ENCODE peak calls at places on chromosome 17, in four cellular contexts. Y is HCT116, M is fibroblast of lung, X is mesenchymal stem cell. E is an unnamed sample. For H3K4me1 and H3K9me3, the result is how much of the 10 kb centered on the place peaks cover.

GRCh38 chr17:48613862-48614694 is 1.0 kb downstream of the HOXB8 start:
- DNase-seq in X (peak), Y (no peak), M (no peak), E (no peak)

GRCh38 chr17:66353937-66354401 is 51.6 kb downstream of the PRKCA start:
- DNase-seq in Y (no peak), X (no peak), M (peak), E (no peak)

GRCh38 chr17:37884516-37884915 is 39.7 kb upstream of the TBC1D3K start:
- DNase-seq in X (no peak), M (no peak), Y (no peak), E (no peak)

GRCh38 chr17:67293251-67294203 is 48.5 kb upstream of the HELZ start:
- DNase-seq in Y (peak), X (peak), M (peak), E (peak)

GRCh38 chr17:57557793-57558681 is 187.1 kb downstream of the CCDC182 start:
- DNase-seq in Y (no peak), M (peak), X (peak), E (no peak)

GRCh38 chr17:30530346-30531025 is 53.3 kb downstream of the GOSR1 start:
- DNase-seq in X (peak), M (peak), Y (no peak), E (no peak)

GRCh38 chr17:19410875-19411291 is at the start of gene RNF112:
- DNase-seq in Y (no peak), M (peak), X (no peak), E (no peak)

GRCh38 chr17:16150251-16150859 is 65.0 kb downstream of the NCOR1 start:
- DNase-seq in Y (peak), M (peak), X (peak), E (no peak)

GRCh38 chr17:3683054-3683511 is 12.9 kb downstream of the P2RX5 start:
- DNase-seq in X (peak), M (no peak), Y (peak), E (no peak)

GRCh38 chr17:36851230-36851629 is 86.0 kb upstream of the LHX1 start:
- DNase-seq in M (peak), Y (no peak), X (peak), E (no peak)

GRCh38 chr17:4498461-4499397 is at the start of gene SPNS2:
- DNase-seq in X (peak), M (peak), Y (no peak), E (no peak)

GRCh38 chr17:63337579-63337978 is 108.5 kb downstream of the CYB561 start:
- DNase-seq in M (no peak), Y (no peak), X (no peak), E (no peak)

GRCh38 chr17:19905514-19905913 is 37.8 kb upstream of the ULK2 start:
- DNase-seq in X (no peak), Y (no peak), M (no peak), E (no peak)

GRCh38 chr17:79332011-79332410 is 257.4 kb downstream of the ENGASE start:
- DNase-seq in X (no peak), Y (no peak), M (no peak), E (no peak)

GRCh38 chr17:47857551-47858410 is 6.8 kb upstream of the SP6 start:
- DNase-seq in Y (no peak), X (no peak), M (no peak), E (no peak)

GRCh38 chr17:68020451-68020779 is 15.1 kb upstream of the KPNA2 start:
- DNase-seq in X (no peak), Y (no peak), M (no peak), E (no peak)

GRCh38 chr17:28221751-28222414 is 97.1 kb upstream of the TMEM97 start:
- DNase-seq in Y (no peak), X (no peak), M (peak), E (no peak)

GRCh38 chr17:79459846-79460245 is 151.0 kb downstream of the RBFOX3 start:
- DNase-seq in M (no peak), Y (no peak), X (no peak), E (no peak)

GRCh38 chr17:6070280-6070894 is at the start of gene WSCD1:
- DNase-seq in M (no peak), X (peak), Y (no peak), E (no peak)

GRCh38 chr17:66580601-66581385 is 254.1 kb upstream of the CACNG5 start:
- DNase-seq in X (peak), M (no peak), Y (no peak), E (no peak)

GRCh38 chr17:83204230-83204725 is 124.9 kb downstream of the METRNL start:
- DNase-seq in M (no peak), X (no peak), Y (no peak), E (no peak)

GRCh38 chr17:48045270-48046001 is 2.7 kb upstream of the NFE2L1 start:
- DNase-seq in M (peak), X (peak), Y (no peak), E (no peak)

GRCh38 chr17:6797718-6798351 is 21.8 kb downstream of the FBXO39 start:
- DNase-seq in X (no peak), M (no peak), Y (no peak), E (no peak)

GRCh38 chr17:8838551-8839095 is 28.9 kb downstream of the PIK3R6 start:
- DNase-seq in X (no peak), M (no peak), Y (no peak), E (no peak)

GRCh38 chr17:76074390-76075363 is at the start of gene GALR2:
- DNase-seq in Y (no peak), M (no peak), X (no peak), E (no peak)

GRCh38 chr17:83032781-83033180 is 46.6 kb upstream of the METRNL start:
- DNase-seq in M (no peak), X (no peak), Y (no peak), E (no peak)

GRCh38 chr17:27414271-27414670 is 42.0 kb upstream of the KSR1 start:
- DNase-seq in X (peak), Y (no peak), M (peak), E (no peak)

GRCh38 chr17:35795007-35795870 is at the start of gene MMP28:
- DNase-seq in Y (no peak), X (peak), M (peak), E (no peak)

GRCh38 chr17:19333132-19333440 is 29.4 kb downstream of the B9D1 start:
- DNase-seq in M (no peak), Y (no peak), X (no peak), E (no peak)

GRCh38 chr17:50112694-50113093 is 17.3 kb downstream of the SAMD14 start:
- DNase-seq in M (no peak), X (no peak), Y (no peak), E (no peak)

GRCh38 chr17:15490634-15491261 is 23.3 kb upstream of the CDRT4 start:
- DNase-seq in M (peak), X (peak), Y (peak), E (peak)

GRCh38 chr17:32976131-32976530 is 15.5 kb upstream of the SPACA3 start:
- DNase-seq in Y (no peak), X (no peak), M (no peak), E (no peak)

GRCh38 chr17:77437747-77438146 is 297.0 kb downstream of the SEC14L1 start:
- DNase-seq in M (no peak), Y (no peak), X (no peak), E (no peak)

GRCh38 chr17:77435272-77436057 is 294.7 kb downstream of the SEC14L1 start:
- DNase-seq in X (no peak), Y (no peak), M (no peak), E (no peak)

GRCh38 chr17:77437017-77437416 is 296.2 kb downstream of the SEC14L1 start:
- DNase-seq in X (peak), M (peak), Y (no peak), E (no peak)

GRCh38 chr17:77436058-77436442 is 295.3 kb downstream of the SEC14L1 start:
- DNase-seq in Y (no peak), X (peak), M (peak), E (no peak)

DNA sequence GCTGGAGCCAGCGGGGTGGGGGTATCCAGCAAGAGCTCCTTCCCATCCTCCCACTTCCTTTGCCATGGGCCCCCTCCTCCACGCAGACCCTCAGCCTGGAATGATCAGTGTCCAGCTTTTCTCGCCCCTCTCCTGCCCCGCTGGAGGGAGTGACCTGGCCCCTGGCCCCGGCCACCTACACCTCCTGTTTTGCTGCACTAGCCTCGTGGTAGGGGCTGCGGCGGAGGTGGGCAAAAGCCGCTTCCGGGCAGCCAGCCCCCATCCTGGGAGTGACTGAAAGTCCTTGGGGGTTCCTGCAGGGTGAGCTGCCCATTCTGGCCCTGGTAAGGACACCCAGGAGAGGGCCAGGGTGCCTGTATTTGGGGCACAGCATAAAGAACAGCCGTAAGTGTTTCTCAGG is 295.7 kb downstream of the SEC14L1 start:
- DNase-seq in X (no peak), M (no peak), Y (no peak), E (no peak)
- H3K4me1 ChIP-seq in X (half or more), M (half or more), Y (under half), E (under half)

DNA sequence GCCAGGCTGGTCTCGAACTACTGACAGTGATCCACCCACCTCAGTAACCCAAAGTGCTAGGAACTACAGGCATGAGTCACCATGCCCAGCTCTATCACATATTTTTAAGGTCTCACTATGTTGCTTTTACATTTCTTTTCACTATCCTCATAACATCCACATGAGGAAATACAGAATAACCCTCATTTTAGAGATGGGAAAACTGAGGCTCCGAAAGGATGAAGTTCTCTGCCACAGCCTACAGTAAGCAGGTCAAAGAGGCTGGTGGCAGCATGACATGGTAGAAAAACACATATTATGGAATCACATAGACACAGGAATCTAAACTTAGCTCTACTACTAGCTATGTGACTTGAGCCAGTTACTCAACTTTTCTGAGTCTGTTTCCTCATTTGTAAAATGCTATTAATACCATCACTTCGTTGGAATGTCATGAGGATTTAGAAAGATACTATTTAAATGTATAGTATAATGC is 32.2 kb downstream of the APPBP2 start:
- DNase-seq in X (peak), M (no peak), Y (no peak), E (no peak)
- H3K9me3 ChIP-seq in X (under half), M (under half), Y (under half), E (under half)

GRCh38 chr17:1561420-1562177 is 993 bp downstream of the PITPNA start:
- DNase-seq in Y (no peak), X (peak), M (peak), E (no peak)

GRCh38 chr17:1559047-1559742 is 3.4 kb downstream of the PITPNA start:
- DNase-seq in Y (no peak), M (no peak), X (no peak), E (no peak)

GRCh38 chr17:1559743-1560581 is 2.6 kb downstream of the PITPNA start:
- DNase-seq in Y (no peak), M (no peak), X (no peak), E (no peak)

GRCh38 chr17:1562178-1562643 is 381 bp downstream of the PITPNA start:
- DNase-seq in X (peak), M (peak), Y (no peak), E (no peak)

GRCh38 chr17:1560582-1561170 is 1.9 kb downstream of the PITPNA start:
- DNase-seq in Y (no peak), M (no peak), X (peak), E (no peak)
- H3K4me3 ChIP-seq in Y (peak), M (no peak), X (peak), E (no peak)

GRCh38 chr17:17767096-17767470 is 69.7 kb downstream of the SREBF1 start:
- DNase-seq in Y (no peak), M (peak), X (no peak), E (no peak)

GRCh38 chr17:17765921-17766320 is 70.9 kb downstream of the SREBF1 start:
- DNase-seq in Y (no peak), M (no peak), X (no peak), E (no peak)

GRCh38 chr17:17766351-17767095 is 70.3 kb downstream of the SREBF1 start:
- DNase-seq in M (no peak), Y (no peak), X (no peak), E (no peak)

GRCh38 chr17:17768415-17769088 is 68.2 kb downstream of the SREBF1 start:
- DNase-seq in X (no peak), Y (no peak), M (no peak), E (no peak)

DNA sequence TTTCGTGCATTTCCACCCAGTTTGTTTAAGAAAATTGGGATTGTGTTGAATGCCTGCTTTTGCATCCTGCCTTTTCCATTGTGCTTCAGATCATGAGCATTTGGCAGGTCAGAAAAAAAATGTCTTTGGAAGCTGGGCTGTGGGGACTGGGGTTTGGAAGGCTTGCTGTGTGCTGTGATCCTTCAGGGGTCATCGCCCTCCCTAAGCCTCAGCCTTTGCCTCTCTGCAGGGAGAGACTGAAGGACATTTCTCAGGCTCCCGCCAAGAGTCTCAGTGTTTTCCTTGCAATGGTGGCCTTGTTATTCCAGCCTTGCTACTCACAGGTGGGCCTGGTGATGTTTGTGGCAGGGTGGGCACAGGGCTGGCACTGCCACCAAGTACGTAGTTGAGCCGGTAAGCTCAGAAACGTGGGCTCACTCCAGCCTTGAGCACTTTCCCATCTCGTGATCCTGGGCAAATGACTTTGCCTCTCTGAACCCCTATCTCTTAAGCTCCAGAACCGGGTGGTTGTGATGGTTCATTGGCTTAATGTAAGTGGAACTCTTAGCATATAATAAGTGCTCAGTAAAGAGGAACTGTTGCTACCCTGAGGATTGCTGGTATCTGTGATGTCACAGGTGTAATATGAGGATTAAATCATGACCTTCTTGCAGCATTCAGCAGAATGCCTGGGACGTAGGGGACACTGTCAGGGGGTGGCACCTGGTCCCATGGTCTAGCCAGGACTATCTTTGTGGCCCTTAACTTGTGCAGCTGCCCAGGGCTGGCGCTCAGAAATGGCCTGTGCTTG is 69.1 kb downstream of the SREBF1 start:
- DNase-seq in M (no peak), Y (no peak), X (no peak), E (no peak)
- H3K4me1 ChIP-seq in M (under half), Y (under half), X (under half), E (under half)